ENCODE peak calls at places on chromosomes 4 and X, in four cellular contexts. B is ovary, K is testis, I is tibial nerve. D is an unnamed sample.

GRCh38 chr4:67131224-67131623 is 414.1 kb downstream of the CENPC start:
- DNase-seq in B (no peak), K (no peak), I (no peak), D (no peak)

GRCh38 chr4:63302078-63302477 is 1107.2 kb downstream of the TECRL start:
- DNase-seq in B (no peak), K (no peak), I (no peak), D (no peak)

GRCh38 chr4:139555073-139555704 is 830 bp downstream of the SETD7 start:
- DNase-seq in B (peak), K (peak), I (peak), D (peak)

GRCh38 chr4:6641164-6641970 is 882 bp downstream of the MRFAP1 start:
- DNase-seq in B (peak), K (peak), I (peak), D (no peak)

GRCh38 chr4:99381588-99382175 is 29.1 kb upstream of the ADH1C start:
- DNase-seq in B (no peak), K (no peak), I (no peak), D (no peak)

GRCh38 chrX:72121381-72121780 is 10.3 kb downstream of the RTL5 start:
- DNase-seq in B (no peak), K (peak), I (peak), D (no peak)

GRCh38 chr4:153001626-153002025 is 65.5 kb downstream of the FHDC1 start:
- DNase-seq in B (no peak), K (no peak), I (no peak), D (no peak)

GRCh38 chr4:41981456-41981855 is at the start of gene DCAF4L1:
- DNase-seq in B (no peak), K (peak), I (no peak), D (no peak)

GRCh38 chr4:17385403-17385802 is 126.5 kb downstream of the QDPR start:
- DNase-seq in B (no peak), K (no peak), I (no peak), D (no peak)

GRCh38 chr4:149997881-149998421 is 80.3 kb upstream of the DCLK2 start:
- DNase-seq in B (no peak), K (peak), I (no peak), D (no peak)

GRCh38 chr4:142563682-142564291 is 282.3 kb downstream of the INPP4B start:
- DNase-seq in B (no peak), K (no peak), I (no peak), D (no peak)

GRCh38 chr4:161343188-161343950 is 820.4 kb downstream of the FSTL5 start:
- DNase-seq in B (no peak), K (no peak), I (no peak), D (no peak)

GRCh38 chr4:83285022-83285387 is 407 bp upstream of the COQ2 start:
- DNase-seq in B (no peak), K (no peak), I (peak), D (no peak)

GRCh38 chrX:39336709-39337294 is 535.5 kb downstream of the MID1IP1 start:
- DNase-seq in B (peak), K (peak), I (peak), D (no peak)

GRCh38 chr4:87848622-87849351 is 16.0 kb downstream of the MEPE start:
- DNase-seq in B (peak), K (peak), I (peak), D (no peak)

GRCh38 chr4:67885727-67886126 is 1.9 kb upstream of the TMPRSS11D start:
- DNase-seq in B (no peak), K (no peak), I (no peak), D (no peak)

GRCh38 chrX:130504019-130504418 is 102.2 kb downstream of the RBMX2 start:
- DNase-seq in B (no peak), K (no peak), I (no peak), D (no peak)

GRCh38 chr4:37981844-37982720 is 21.9 kb downstream of the PTTG2 start:
- DNase-seq in B (no peak), K (no peak), I (no peak), D (no peak)

GRCh38 chr4:151176711-151177110 is 77.3 kb downstream of the RPS3A start:
- DNase-seq in B (no peak), K (no peak), I (no peak), D (no peak)

GRCh38 chrX:136141569-136141968 is 5.8 kb upstream of the FHL1 start:
- DNase-seq in B (no peak), K (no peak), I (no peak), D (no peak)

GRCh38 chr4:74675673-74676279 is 118.5 kb downstream of the BTC start:
- DNase-seq in B (no peak), K (peak), I (peak), D (no peak)

GRCh38 chr4:133152330-133152791 is 3.3 kb downstream of the PCDH10 start:
- DNase-seq in B (no peak), K (no peak), I (no peak), D (no peak)

GRCh38 chrX:43968347-43968746 is 4.8 kb downstream of the NDP start:
- DNase-seq in B (no peak), K (no peak), I (no peak), D (no peak)

GRCh38 chr4:42906906-42907774 is 14.6 kb downstream of the GRXCR1 start:
- DNase-seq in B (no peak), K (no peak), I (no peak), D (no peak)

GRCh38 chr4:74456056-74456744 is 11.3 kb downstream of the AREG start:
- DNase-seq in B (no peak), K (no peak), I (no peak), D (no peak)

GRCh38 chrX:17829526-17829925 is 31.6 kb downstream of the RAI2 start:
- DNase-seq in B (no peak), K (no peak), I (no peak), D (no peak)

GRCh38 chr4:88017516-88018302 is 10.3 kb downstream of the PKD2 start:
- DNase-seq in B (no peak), K (no peak), I (peak), D (peak)

GRCh38 chr4:38190717-38191178 is 230.6 kb downstream of the PTTG2 start:
- DNase-seq in B (no peak), K (no peak), I (no peak), D (no peak)

GRCh38 chr4:3047464-3048286 is 26.7 kb downstream of the HTT-AS start:
- DNase-seq in B (peak), K (peak), I (peak), D (no peak)

GRCh38 chr4:13559414-13559813 is 15.1 kb upstream of the NKX3-2 start:
- DNase-seq in B (no peak), K (no peak), I (no peak), D (no peak)

GRCh38 chr4:167966161-167966560 is 126.2 kb upstream of the ANXA10 start:
- DNase-seq in B (no peak), K (no peak), I (no peak), D (no peak)

GRCh38 chr4:109969909-109970308 is 57.2 kb downstream of the EGF start:
- DNase-seq in B (no peak), K (no peak), I (no peak), D (no peak)

GRCh38 chr4:51831133-51831532 is 11.8 kb upstream of the DCUN1D4 start:
- DNase-seq in B (peak), K (peak), I (peak), D (no peak)

GRCh38 chrX:38192007-38192625 is 28.6 kb downstream of the SRPX start:
- DNase-seq in B (no peak), K (peak), I (peak), D (no peak)

GRCh38 chr4:153344131-153345010 is at the start of gene MND1:
- DNase-seq in B (peak), K (peak), I (peak), D (peak)

GRCh38 chr4:23888421-23889319 is 1.2 kb downstream of the PPARGC1A start:
- DNase-seq in B (no peak), K (peak), I (peak), D (no peak)

GRCh38 chr4:112735474-112735951 is 98.6 kb downstream of the LARP7 start:
- DNase-seq in B (no peak), K (no peak), I (no peak), D (no peak)

GRCh38 chrX:65671286-65671685 is 3.8 kb downstream of the MSN start:
- DNase-seq in B (no peak), K (no peak), I (no peak), D (no peak)

GRCh38 chrX:65667157-65667502 is 324 bp upstream of the MSN start:
- DNase-seq in B (no peak), K (no peak), I (no peak), D (no peak)

GRCh38 chrX:65667503-65668355 is at the start of gene MSN:
- DNase-seq in B (peak), K (peak), I (peak), D (peak)

GRCh38 chrX:65671966-65672365 is 4.5 kb downstream of the MSN start:
- DNase-seq in B (no peak), K (no peak), I (no peak), D (no peak)

DNA sequence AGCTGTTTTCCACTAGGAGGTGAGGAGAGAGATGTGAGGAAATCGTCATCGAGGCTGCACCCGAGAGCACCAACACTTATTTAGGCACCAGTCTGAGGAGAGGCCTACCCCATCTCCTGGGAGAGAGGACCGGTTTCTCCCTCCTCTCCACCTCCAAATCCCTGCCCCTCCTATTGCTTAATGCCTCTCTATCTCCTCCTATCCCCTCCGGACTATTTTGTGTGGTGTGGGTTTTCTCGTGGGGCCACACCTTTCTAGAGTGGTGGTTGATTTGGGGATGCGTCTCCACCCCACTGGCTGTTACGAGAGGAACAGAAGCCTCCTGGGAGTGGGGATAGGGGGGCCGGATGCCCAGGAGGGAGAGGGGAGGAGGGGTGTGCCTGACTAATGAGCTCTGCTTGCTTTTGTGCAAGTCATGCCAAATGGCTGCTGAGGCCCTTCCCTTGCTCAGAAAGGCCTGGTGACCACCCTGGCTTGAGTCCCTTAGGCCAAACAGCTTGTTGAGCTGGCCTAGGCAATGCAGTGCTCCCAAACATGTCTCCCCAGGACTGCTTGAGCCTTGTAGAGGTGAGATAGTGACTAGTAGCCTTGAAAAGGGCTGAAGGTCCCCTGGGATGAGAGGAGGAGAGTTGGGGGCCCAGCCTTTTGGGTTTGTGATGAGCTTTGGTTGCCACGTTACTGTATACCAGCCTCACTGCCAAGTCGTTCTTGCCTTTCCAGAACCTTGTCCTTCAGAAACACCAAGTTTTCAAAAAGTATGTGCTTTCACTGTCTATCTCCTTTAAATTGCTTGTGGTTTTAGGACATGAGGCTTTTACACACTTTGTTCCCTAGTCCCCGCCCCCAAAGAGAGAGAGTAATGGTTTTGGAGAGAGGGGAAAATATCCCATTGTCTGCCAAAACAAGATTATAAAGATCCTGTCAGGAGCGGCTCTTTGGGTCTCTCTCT is 1.2 kb downstream of the MSN start:
- DNase-seq in B (peak), K (peak), I (peak), D (peak)
- TF ChIP-seq POLR2A in B (peak), K (no peak), I (no peak), D (peak)

DNA sequence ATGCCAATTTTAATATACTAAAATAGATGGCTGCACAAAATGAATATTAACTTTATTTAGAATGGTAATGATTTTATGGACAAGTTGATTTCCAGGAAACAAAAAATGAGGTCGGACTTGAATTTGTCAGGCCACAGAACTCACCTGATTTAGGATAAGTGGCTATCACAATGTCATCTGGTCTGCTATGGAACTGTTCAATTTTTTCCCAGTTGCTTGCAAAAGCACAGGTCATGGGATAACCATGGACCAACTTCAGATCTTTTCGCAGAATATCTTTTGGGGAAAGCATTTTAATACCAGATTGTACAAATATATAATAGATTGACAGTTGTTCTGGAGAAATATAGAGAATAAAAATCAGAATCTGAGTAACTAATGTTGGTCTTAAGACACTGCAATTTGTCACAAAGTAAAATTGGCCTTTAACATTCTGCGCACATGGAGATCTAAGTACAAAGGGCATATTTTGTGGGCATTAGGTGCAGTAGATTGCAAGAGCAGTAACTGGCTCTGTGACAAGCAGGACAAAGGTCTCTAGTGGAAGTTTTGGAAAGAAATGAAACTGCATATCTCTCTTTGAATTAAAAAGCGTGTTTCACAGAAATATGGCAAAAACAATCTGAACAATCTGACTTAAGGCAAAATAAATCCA is 5.4 kb downstream of the SULT1B1 start:
- DNase-seq in B (no peak), K (no peak), I (no peak), D (no peak)
- TF ChIP-seq POLR2A in B (no peak), K (no peak), I (no peak), D (no peak)

DNA sequence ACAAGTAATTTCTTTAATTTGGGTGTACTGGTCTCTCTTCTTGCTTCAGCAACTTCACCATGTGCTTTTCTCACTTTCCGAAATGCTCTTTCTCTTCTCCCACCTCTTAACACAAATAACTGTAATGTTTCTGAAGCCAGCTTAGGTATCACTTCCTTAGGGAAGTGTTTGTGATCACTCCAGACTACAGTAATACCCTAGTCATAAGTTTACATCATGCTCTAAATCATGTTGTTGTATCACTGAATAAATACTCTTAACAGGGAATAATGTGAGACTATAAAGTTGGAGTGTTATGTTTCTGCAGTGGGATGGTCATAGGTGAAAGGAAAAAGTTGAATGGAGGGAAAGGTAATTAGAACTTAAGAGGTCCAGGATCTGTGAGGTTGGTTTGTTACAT is 712.3 kb downstream of the C4orf33 start:
- DNase-seq in B (no peak), K (no peak), I (no peak), D (no peak)
- TF ChIP-seq POLR2A in B (no peak), K (no peak), I (no peak), D (no peak)

DNA sequence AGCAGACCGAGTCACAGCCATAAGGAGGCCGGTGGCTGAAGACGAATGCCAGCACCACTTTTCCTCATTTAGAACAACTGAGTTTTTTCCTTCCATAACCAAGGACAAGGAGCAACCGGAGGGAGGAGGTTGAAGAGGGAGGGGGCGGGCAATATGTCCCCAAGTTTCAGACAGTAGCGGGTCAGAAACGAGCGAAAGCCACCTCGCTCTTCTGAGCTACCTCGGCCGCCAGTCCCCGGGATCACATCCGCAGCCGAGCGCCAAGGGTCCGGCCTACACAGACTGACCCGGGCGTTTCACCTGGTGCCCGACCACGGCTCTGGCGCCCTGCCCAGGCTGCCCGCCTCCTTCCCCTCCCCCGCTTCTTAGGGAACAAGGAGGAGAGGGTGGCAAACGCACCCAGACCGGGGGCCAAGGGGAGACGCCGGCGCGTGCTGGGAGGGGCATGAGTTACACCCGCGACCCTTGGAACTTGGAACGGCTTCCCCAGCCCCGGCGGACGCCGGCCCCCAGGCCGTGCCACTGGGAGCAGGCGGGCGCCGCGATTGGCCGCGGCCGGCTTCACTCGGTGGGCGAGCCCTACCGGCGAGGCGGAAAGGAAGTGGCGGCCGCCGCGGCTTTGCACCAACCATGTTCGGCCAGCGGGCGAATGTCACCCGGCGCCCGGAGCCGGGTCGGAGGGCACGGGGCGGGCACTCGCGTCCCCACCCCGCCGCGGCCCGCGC is 1.6 kb downstream of the IRF2 start:
- DNase-seq in B (peak), K (peak), I (peak), D (peak)
- TF ChIP-seq POLR2A in B (no peak), K (no peak), I (peak), D (peak)

GRCh38 chr4:165207431-165208321 is at the start of gene KLHL2:
- DNase-seq in B (peak), K (peak), I (peak), D (peak)
- TF ChIP-seq POLR2A in B (no peak), K (no peak), I (peak), D (peak)

DNA sequence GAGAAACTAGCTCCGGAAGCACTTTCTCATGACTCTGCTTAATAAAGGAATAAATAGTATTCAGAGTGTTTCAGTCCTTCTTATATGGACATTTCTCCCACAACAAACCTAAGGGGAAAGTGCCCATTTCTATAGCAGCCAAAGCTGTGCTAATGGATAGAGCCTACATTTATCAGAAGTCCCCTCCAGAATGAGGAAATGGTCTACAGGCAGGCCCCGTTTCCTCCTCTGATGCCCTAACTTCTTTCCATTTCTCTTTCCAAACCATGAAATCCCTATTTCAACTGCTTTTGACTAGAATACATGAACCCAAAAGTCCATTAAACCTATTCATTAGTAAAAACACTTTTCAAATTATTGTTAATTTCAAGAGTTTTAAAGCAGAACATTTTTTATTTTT is 4.5 kb downstream of the ACSL1 start:
- DNase-seq in B (no peak), K (no peak), I (no peak), D (no peak)
- TF ChIP-seq POLR2A in B (no peak), K (no peak), I (no peak), D (no peak)

GRCh38 chrX:45768666-45769065 is 568.0 kb upstream of the DIPK2B start:
- DNase-seq in B (no peak), K (no peak), I (no peak), D (no peak)

GRCh38 chrX:45765281-45765680 is 564.6 kb upstream of the DIPK2B start:
- DNase-seq in B (no peak), K (no peak), I (no peak), D (no peak)

GRCh38 chrX:45769919-45770582 is 569.4 kb upstream of the DIPK2B start:
- DNase-seq in B (peak), K (peak), I (peak), D (no peak)

GRCh38 chrX:45765726-45766125 is 565.0 kb upstream of the DIPK2B start:
- DNase-seq in B (no peak), K (no peak), I (no peak), D (no peak)

GRCh38 chrX:45767021-45767491 is 566.4 kb upstream of the DIPK2B start:
- DNase-seq in B (no peak), K (no peak), I (no peak), D (no peak)
- TF ChIP-seq POLR2A in B (no peak), K (no peak), I (no peak), D (no peak)

DNA sequence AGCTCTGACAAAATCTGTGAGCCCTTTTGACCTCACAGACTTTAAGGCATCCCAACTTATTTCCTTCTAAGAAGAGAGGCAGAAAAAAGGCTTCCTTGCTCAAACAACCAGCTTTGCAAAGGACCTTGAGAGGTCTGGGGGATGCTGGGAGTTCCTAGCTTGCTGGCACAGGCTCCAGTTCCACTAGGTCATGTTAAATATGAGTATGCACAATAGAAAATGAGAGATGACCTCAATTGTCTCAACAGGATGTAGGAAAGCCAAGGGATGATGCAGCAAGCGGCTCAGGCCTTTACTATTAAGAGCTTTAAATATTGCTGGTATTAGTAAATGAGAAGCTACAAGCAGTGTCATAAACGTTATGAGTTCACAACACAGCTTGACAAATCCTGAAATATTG is 13.3 kb upstream of the ZNF827 start:
- DNase-seq in B (no peak), K (no peak), I (no peak), D (no peak)
- TF ChIP-seq POLR2A in B (no peak), K (no peak), I (no peak), D (no peak)

D was measured in H54.